ENCODE peak calls at places on chromosomes 4 and X, in four cellular contexts. One of them, this sample, is unnamed. For H3K4me1, the result is how much of the 10 kb centered on the place peaks cover.

GRCh38 chr4:33831667-33832066 is 2412.6 kb downstream of the ARAP2 start:
- DNase-seq in stomach: no peak
- DNase-seq in upper lobe of right lung: no peak
- DNase-seq in right atrium auricular region: no peak
- DNase-seq in this sample: no peak

GRCh38 chrX:45771560-45772340 is 571.1 kb upstream of the DIPK2B start:
- DNase-seq in stomach: peak
- DNase-seq in upper lobe of right lung: peak
- DNase-seq in right atrium auricular region: no peak
- DNase-seq in this sample: no peak

GRCh38 chr4:2246384-2247127 is 4.6 kb upstream of the HAUS3 start:
- DNase-seq in stomach: no peak
- DNase-seq in upper lobe of right lung: no peak
- DNase-seq in right atrium auricular region: peak
- DNase-seq in this sample: peak

GRCh38 chrX:112527903-112528302 is 151.8 kb downstream of the LHFPL1 start:
- DNase-seq in stomach: no peak
- DNase-seq in upper lobe of right lung: no peak
- DNase-seq in right atrium auricular region: no peak
- DNase-seq in this sample: no peak

GRCh38 chrX:51743179-51743957 is at the start of gene GSPT2:
- DNase-seq in stomach: peak
- DNase-seq in upper lobe of right lung: peak
- DNase-seq in right atrium auricular region: peak
- DNase-seq in this sample: no peak

GRCh38 chr4:113397114-113397701 is 347.8 kb downstream of the ANK2 start:
- DNase-seq in stomach: no peak
- DNase-seq in upper lobe of right lung: no peak
- DNase-seq in right atrium auricular region: no peak
- DNase-seq in this sample: peak

GRCh38 chr4:5451243-5451642 is 257.1 kb downstream of the EVC2 start:
- DNase-seq in stomach: no peak
- DNase-seq in upper lobe of right lung: no peak
- DNase-seq in right atrium auricular region: no peak
- DNase-seq in this sample: peak

GRCh38 chrX:7985568-7985967 is 58.4 kb upstream of the PNPLA4 start:
- DNase-seq in stomach: no peak
- DNase-seq in upper lobe of right lung: no peak
- DNase-seq in right atrium auricular region: no peak
- DNase-seq in this sample: no peak

GRCh38 chr4:32985256-32985655 is 2265.1 kb downstream of the PCDH7 start:
- DNase-seq in stomach: no peak
- DNase-seq in upper lobe of right lung: no peak
- DNase-seq in right atrium auricular region: no peak
- DNase-seq in this sample: no peak

GRCh38 chrX:3176439-3176820 is 135.2 kb downstream of the ARSF start:
- DNase-seq in stomach: no peak
- DNase-seq in upper lobe of right lung: no peak
- DNase-seq in right atrium auricular region: no peak
- DNase-seq in this sample: no peak
- H3K4me3 ChIP-seq in stomach: no peak
- H3K4me3 ChIP-seq in upper lobe of right lung: no peak
- H3K4me3 ChIP-seq in right atrium auricular region: no peak
- H3K4me3 ChIP-seq in this sample: no peak

DNA sequence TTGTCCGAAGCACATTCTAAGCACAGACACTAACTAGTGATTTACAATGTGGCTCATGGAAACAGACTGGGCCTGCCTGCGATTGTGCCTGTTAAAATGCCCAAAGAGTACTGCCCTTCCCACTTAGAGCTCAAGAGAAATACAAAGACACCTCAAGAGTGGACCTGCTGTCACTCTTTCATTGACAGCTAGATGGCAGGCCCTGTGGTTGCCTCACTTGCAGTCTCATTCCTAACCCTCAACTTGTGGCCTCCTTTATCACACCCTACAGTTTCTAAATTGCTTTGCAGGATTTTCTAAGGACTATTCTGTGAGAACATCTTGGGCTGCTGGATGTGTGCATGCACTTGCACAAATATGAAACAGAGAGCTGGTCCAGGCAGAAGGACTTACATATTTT is 331.0 kb upstream of the EMCN start:
- DNase-seq in stomach: no peak
- DNase-seq in upper lobe of right lung: no peak
- DNase-seq in right atrium auricular region: no peak
- DNase-seq in this sample: no peak
- TF ChIP-seq CTCF in stomach: no peak
- TF ChIP-seq CTCF in upper lobe of right lung: no peak
- TF ChIP-seq CTCF in right atrium auricular region: peak
- TF ChIP-seq CTCF in this sample: no peak

GRCh38 chrX:154815274-154815818 is 10.1 kb upstream of the MPP1 start:
- DNase-seq in stomach: no peak
- DNase-seq in upper lobe of right lung: no peak
- DNase-seq in right atrium auricular region: no peak
- DNase-seq in this sample: no peak

GRCh38 chrX:154818916-154819770 is 13.9 kb upstream of the MPP1 start:
- DNase-seq in stomach: no peak
- DNase-seq in upper lobe of right lung: no peak
- DNase-seq in right atrium auricular region: no peak
- DNase-seq in this sample: no peak

GRCh38 chrX:154812341-154813101 is 7.2 kb upstream of the MPP1 start:
- DNase-seq in stomach: no peak
- DNase-seq in upper lobe of right lung: no peak
- DNase-seq in right atrium auricular region: no peak
- DNase-seq in this sample: no peak

GRCh38 chrX:154809939-154810665 is 4.8 kb upstream of the MPP1 start:
- DNase-seq in stomach: no peak
- DNase-seq in upper lobe of right lung: no peak
- DNase-seq in right atrium auricular region: no peak
- DNase-seq in this sample: no peak

DNA sequence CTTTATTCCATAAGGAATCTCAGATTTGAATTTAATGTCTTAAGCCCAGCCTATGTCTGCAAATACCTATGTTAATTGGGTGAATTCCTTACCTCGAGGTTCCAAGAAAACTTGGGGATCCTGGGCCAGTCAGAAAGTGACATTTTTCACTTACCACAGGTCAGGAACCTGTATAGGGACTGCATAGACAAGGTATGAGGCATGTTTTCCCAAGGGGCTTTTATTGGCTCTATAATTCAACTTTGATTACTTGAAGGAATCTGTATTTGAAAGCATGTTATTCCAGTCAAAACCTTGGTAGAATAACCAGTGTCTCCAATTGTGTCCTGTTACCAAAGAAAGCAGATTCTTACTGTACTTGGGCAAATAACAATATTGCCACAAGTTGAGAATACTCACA is 8.5 kb upstream of the MPP1 start:
- DNase-seq in stomach: no peak
- DNase-seq in upper lobe of right lung: no peak
- DNase-seq in right atrium auricular region: no peak
- DNase-seq in this sample: no peak
- H3K4me1 ChIP-seq in stomach: under half
- H3K4me1 ChIP-seq in upper lobe of right lung: under half
- H3K4me1 ChIP-seq in right atrium auricular region: under half
- H3K4me1 ChIP-seq in this sample: under half

GRCh38 chr4:110633358-110634319 is 10.8 kb upstream of the PITX2 start:
- DNase-seq in stomach: no peak
- DNase-seq in upper lobe of right lung: no peak
- DNase-seq in right atrium auricular region: no peak
- DNase-seq in this sample: no peak
- H3K4me3 ChIP-seq in stomach: no peak
- H3K4me3 ChIP-seq in upper lobe of right lung: no peak
- H3K4me3 ChIP-seq in right atrium auricular region: no peak
- H3K4me3 ChIP-seq in this sample: no peak

This sample was measured in ascending aorta.